ENCODE peak calls at places on chromosome 3, in six cellular contexts. I is activated CD8-positive, alpha-beta T cell treated with anti-CD3 and anti-CD28 coated beads for 36 hours; S is aorta; J is LoVo; G is choroid plexus epithelial cell; H is coronary artery. D is an unnamed sample.

GRCh38 chr3:61877359-61877770 is 316.0 kb downstream of the PTPRG start:
- DNase-seq in I (no peak), S (no peak), J (peak; percentile 21), G (peak; percentile 74), H (no peak), D (no peak)

GRCh38 chr3:61634678-61635077 is 73.3 kb downstream of the PTPRG start:
- DNase-seq in I (no peak), S (no peak), J (no peak), G (no peak), H (no peak), D (no peak)

GRCh38 chr3:13072239-13073041 is 789 bp downstream of the IQSEC1 start:
- DNase-seq in I (peak; percentile 33), S (peak; percentile 91), J (no peak), G (no peak), H (no peak), D (no peak)

GRCh38 chr3:168989396-168989795 is 674.1 kb downstream of the MECOM start:
- DNase-seq in I (no peak), S (no peak), J (no peak), G (peak; percentile 3), H (no peak), D (no peak)

GRCh38 chr3:105662326-105662725 is 206.5 kb downstream of the CBLB start:
- DNase-seq in I (no peak), S (no peak), J (no peak), G (peak; percentile 23), H (no peak), D (no peak)

GRCh38 chr3:189936210-189936609 is 184.5 kb downstream of the P3H2 start:
- DNase-seq in I (no peak), S (no peak), J (no peak), G (no peak), H (no peak), D (no peak)

GRCh38 chr3:45659661-45660566 is 29.3 kb upstream of the SACM1L start:
- DNase-seq in I (peak; percentile 40), S (peak; percentile 87), J (peak; percentile 63), G (peak; percentile 77), H (peak; percentile 84), D (no peak)

GRCh38 chr3:60277376-60277800 is 973.9 kb downstream of the FHIT start:
- DNase-seq in I (no peak), S (no peak), J (no peak), G (no peak), H (no peak), D (no peak)

GRCh38 chr3:144052275-144052674 is 80.7 kb downstream of the DIPK2A start:
- DNase-seq in I (no peak), S (no peak), J (no peak), G (no peak), H (no peak), D (no peak)

GRCh38 chr3:33181229-33181628 is 37.4 kb downstream of the SUSD5 start:
- DNase-seq in I (no peak), S (no peak), J (no peak), G (no peak), H (no peak), D (no peak)

GRCh38 chr3:169152319-169152718 is 511.2 kb downstream of the MECOM start:
- DNase-seq in I (no peak), S (no peak), J (no peak), G (no peak), H (no peak), D (no peak)

GRCh38 chr3:28376424-28376823 is 27.8 kb upstream of the AZI2 start:
- DNase-seq in I (no peak), S (no peak), J (no peak), G (peak; percentile 74), H (no peak), D (no peak)

GRCh38 chr3:33426630-33427341 is 13.4 kb downstream of the UBP1 start:
- DNase-seq in I (no peak), S (no peak), J (peak; percentile 72), G (no peak), H (no peak), D (no peak)

GRCh38 chr3:113730550-113730949 is 15.5 kb downstream of the NAA50 start:
- DNase-seq in I (no peak), S (no peak), J (no peak), G (no peak), H (no peak), D (no peak)

GRCh38 chr3:194103475-194103874 is 32.5 kb upstream of the HES1 start:
- DNase-seq in I (peak; percentile 48), S (no peak), J (no peak), G (no peak), H (no peak), D (no peak)

GRCh38 chr3:146404451-146404850 is 64.9 kb downstream of the PLSCR2 start:
- DNase-seq in I (no peak), S (no peak), J (no peak), G (no peak), H (no peak), D (no peak)

GRCh38 chr3:127959873-127960272 is 44.8 kb downstream of the KBTBD12 start:
- DNase-seq in I (no peak), S (no peak), J (no peak), G (peak; percentile 70), H (no peak), D (no peak)

GRCh38 chr3:197692641-197693040 is 44.1 kb downstream of the RUBCN start:
- DNase-seq in I (no peak), S (no peak), J (no peak), G (peak; percentile 82), H (no peak), D (no peak)

GRCh38 chr3:24793896-24794295 is 299.2 kb upstream of the THRB start:
- DNase-seq in I (no peak), S (no peak), J (no peak), G (no peak), H (no peak), D (no peak)

GRCh38 chr3:197372076-197372661 is 73.8 kb upstream of the DLG1 start:
- DNase-seq in I (no peak), S (no peak), J (peak; percentile 91), G (peak; percentile 92), H (no peak), D (no peak)

GRCh38 chr3:188962253-188963247 is 209.2 kb upstream of the TPRG1 start:
- DNase-seq in I (peak; percentile 45), S (no peak), J (no peak), G (no peak), H (no peak), D (peak; percentile 40)